ENCODE peak calls at places on chromosomes 5 and 9, in nine cellular contexts. V is thoracic aorta, D is K562, Q is right atrium auricular region, I is choroid plexus epithelial cell, U is sigmoid colon, P is neuronal stem cell, A is body of pancreas, Z is tibial artery. E is an unnamed sample.

GRCh38 chr5:137282216-137282615 is 216.9 kb downstream of the SPOCK1 start:
- DNase-seq in V (no peak), D (no peak), Q (no peak), I (peak), U (no peak), P (no peak), A (no peak), Z (no peak), E (no peak)

GRCh38 chr5:132266031-132266835 is 8.7 kb downstream of the PDLIM4 start:
- DNase-seq in V (no peak), D (no peak), Q (peak), I (no peak), U (no peak), P (no peak), A (no peak), Z (no peak), E (no peak)

GRCh38 chr9:93699650-93700049 is 123.3 kb downstream of the PHF2 start:
- DNase-seq in V (no peak), D (no peak), Q (no peak), I (no peak), U (no peak), P (no peak), A (no peak), Z (no peak), E (no peak)

GRCh38 chr5:123151227-123151951 is 62.3 kb downstream of the PRDM6 start:
- DNase-seq in V (no peak), D (no peak), Q (no peak), I (no peak), U (no peak), P (no peak), A (no peak), Z (no peak), E (no peak)

GRCh38 chr9:71858812-71859211 is 52.2 kb downstream of the ABHD17B start:
- DNase-seq in V (no peak), D (no peak), Q (no peak), I (peak), U (no peak), P (no peak), A (no peak), Z (no peak), E (no peak)

GRCh38 chr9:28999806-29000205 is 1426.5 kb upstream of the C9orf72 start:
- DNase-seq in V (no peak), D (no peak), Q (no peak), I (peak), U (no peak), P (no peak), A (no peak), Z (no peak), E (no peak)

GRCh38 chr9:6186691-6187090 is 28.9 kb upstream of the IL33 start:
- DNase-seq in V (no peak), D (no peak), Q (no peak), I (no peak), U (no peak), P (no peak), A (no peak), Z (no peak), E (no peak)

GRCh38 chr5:142621227-142621626 is 64.7 kb downstream of the FGF1 start:
- DNase-seq in V (no peak), D (no peak), Q (no peak), I (peak), U (no peak), P (no peak), A (no peak), Z (no peak), E (no peak)

GRCh38 chr5:78755822-78756429 is 107.4 kb upstream of the LHFPL2 start:
- DNase-seq in V (no peak), D (no peak), Q (no peak), I (no peak), U (no peak), P (no peak), A (no peak), Z (no peak), E (no peak)

GRCh38 chr5:129063483-129064136 is 30.9 kb upstream of the ISOC1 start:
- DNase-seq in V (no peak), D (no peak), Q (no peak), I (peak), U (no peak), P (no peak), A (no peak), Z (no peak), E (no peak)

GRCh38 chr5:77101298-77101697 is 14.2 kb upstream of the ZBED3 start:
- DNase-seq in V (no peak), D (no peak), Q (no peak), I (peak), U (no peak), P (no peak), A (no peak), Z (no peak), E (no peak)

GRCh38 chr9:88949425-88949824 is 41.8 kb upstream of the S1PR3 start:
- DNase-seq in V (no peak), D (peak), Q (no peak), I (peak), U (peak), P (no peak), A (peak), Z (no peak), E (no peak)

GRCh38 chr5:87116821-87117512 is 150.7 kb upstream of the RASA1 start:
- DNase-seq in V (no peak), D (no peak), Q (no peak), I (no peak), U (no peak), P (no peak), A (no peak), Z (no peak), E (no peak)

GRCh38 chr9:5529683-5530221 is 19.4 kb downstream of the PDCD1LG2 start:
- DNase-seq in V (no peak), D (no peak), Q (no peak), I (no peak), U (no peak), P (no peak), A (no peak), Z (no peak), E (no peak)

GRCh38 chr5:78235289-78235688 is 59.2 kb downstream of the AP3B1 start:
- DNase-seq in V (no peak), D (no peak), Q (no peak), I (peak), U (no peak), P (no peak), A (peak), Z (no peak), E (no peak)

GRCh38 chr9:17750285-17750684 is 171.4 kb downstream of the SH3GL2 start:
- DNase-seq in V (no peak), D (no peak), Q (no peak), I (no peak), U (no peak), P (no peak), A (no peak), Z (no peak), E (no peak)

GRCh38 chr5:173234129-173234793 is 745 bp downstream of the NKX2-5 start:
- DNase-seq in V (no peak), D (no peak), Q (no peak), I (no peak), U (no peak), P (no peak), A (no peak), Z (peak), E (no peak)

GRCh38 chr5:83145882-83146331 is 68.6 kb downstream of the XRCC4 start:
- DNase-seq in V (no peak), D (no peak), Q (no peak), I (peak), U (no peak), P (no peak), A (no peak), Z (no peak), E (no peak)

GRCh38 chr5:79229357-79230174 is 6.4 kb upstream of the JMY start:
- DNase-seq in V (no peak), D (no peak), Q (no peak), I (no peak), U (no peak), P (no peak), A (no peak), Z (no peak), E (no peak)

GRCh38 chr9:13358128-13358527 is 78.6 kb upstream of the MPDZ start:
- DNase-seq in V (no peak), D (no peak), Q (no peak), I (peak), U (no peak), P (no peak), A (no peak), Z (no peak), E (no peak)

GRCh38 chr9:72465602-72466001 is 55.8 kb upstream of the TMC1 start:
- DNase-seq in V (no peak), D (no peak), Q (no peak), I (peak), U (no peak), P (no peak), A (no peak), Z (no peak), E (no peak)

GRCh38 chr5:4083591-4084337 is 488.1 kb downstream of the IRX1 start:
- DNase-seq in V (no peak), D (no peak), Q (no peak), I (no peak), U (no peak), P (no peak), A (no peak), Z (no peak), E (no peak)

GRCh38 chr5:170681013-170681433 is 102.5 kb upstream of the GABRP start:
- DNase-seq in V (no peak), D (no peak), Q (no peak), I (peak), U (no peak), P (peak), A (peak), Z (no peak), E (no peak)

GRCh38 chr9:114385412-114386181 is 2.2 kb downstream of the AKNA start:
- DNase-seq in V (peak), D (no peak), Q (peak), I (peak), U (peak), P (no peak), A (peak), Z (peak), E (peak)

GRCh38 chr5:2817031-2817603 is 65.6 kb upstream of the IRX2 start:
- DNase-seq in V (no peak), D (no peak), Q (no peak), I (no peak), U (no peak), P (no peak), A (no peak), Z (no peak), E (no peak)

GRCh38 chr5:8491254-8491653 is 622.3 kb downstream of the MTRR start:
- DNase-seq in V (no peak), D (no peak), Q (no peak), I (peak), U (no peak), P (no peak), A (no peak), Z (no peak), E (no peak)

DNA sequence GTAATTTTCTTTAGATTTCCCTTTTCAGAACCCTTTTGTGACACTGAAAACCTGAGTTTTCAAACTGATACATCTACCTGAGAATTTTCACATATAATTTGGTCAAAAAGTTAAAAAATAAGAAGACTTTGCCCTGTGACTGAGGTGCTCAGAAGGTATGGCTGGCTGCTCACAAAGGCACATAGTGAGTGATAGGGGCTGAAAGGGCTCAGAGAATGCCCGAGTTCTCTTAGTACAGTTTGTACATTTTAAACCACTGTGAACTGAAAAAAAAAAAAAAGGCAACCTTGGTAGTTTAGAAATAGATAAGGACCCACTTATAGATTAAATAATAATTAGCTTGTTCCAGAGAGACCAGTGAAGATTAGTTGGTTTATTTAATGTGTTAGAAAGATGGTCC is 18.1 kb upstream of the PSAT1 start:
- DNase-seq in V (no peak), D (no peak), Q (no peak), I (no peak), U (no peak), P (no peak), A (peak), Z (no peak), E (no peak)
- H3K4me3 ChIP-seq in V (no peak), D (no peak), Q (no peak), I (no peak), U (no peak), P (no peak), A (no peak), Z (no peak), E (no peak)

GRCh38 chr5:74239268-74239667 is 401.3 kb downstream of the ENC1 start:
- DNase-seq in V (no peak), D (no peak), Q (no peak), I (no peak), U (no peak), P (no peak), A (no peak), Z (no peak), E (no peak)
- H3K4me3 ChIP-seq in V (no peak), D (no peak), Q (no peak), I (no peak), U (no peak), P (no peak), A (no peak), Z (no peak), E (no peak)

GRCh38 chr5:95859327-95860060 is 37.0 kb upstream of the GLRX start:
- DNase-seq in V (no peak), D (no peak), Q (no peak), I (no peak), U (no peak), P (no peak), A (no peak), Z (no peak), E (no peak)
- H3K4me3 ChIP-seq in V (peak), D (no peak), Q (no peak), I (no peak), U (no peak), P (no peak), A (no peak), Z (no peak), E (no peak)

GRCh38 chr9:136053757-136054142 is 41.3 kb downstream of the NACC2 start:
- DNase-seq in V (no peak), D (no peak), Q (no peak), I (no peak), U (peak), P (no peak), A (no peak), Z (no peak), E (no peak)

GRCh38 chr9:136051568-136052432 is 43.3 kb downstream of the NACC2 start:
- DNase-seq in V (peak), D (no peak), Q (peak), I (peak), U (peak), P (peak), A (peak), Z (peak), E (peak)

GRCh38 chr9:136054146-136054545 is 40.9 kb downstream of the NACC2 start:
- DNase-seq in V (no peak), D (no peak), Q (no peak), I (no peak), U (peak), P (no peak), A (no peak), Z (no peak), E (no peak)

GRCh38 chr9:136052433-136052880 is 42.6 kb downstream of the NACC2 start:
- DNase-seq in V (no peak), D (no peak), Q (no peak), I (no peak), U (peak), P (no peak), A (peak), Z (peak), E (no peak)

DNA sequence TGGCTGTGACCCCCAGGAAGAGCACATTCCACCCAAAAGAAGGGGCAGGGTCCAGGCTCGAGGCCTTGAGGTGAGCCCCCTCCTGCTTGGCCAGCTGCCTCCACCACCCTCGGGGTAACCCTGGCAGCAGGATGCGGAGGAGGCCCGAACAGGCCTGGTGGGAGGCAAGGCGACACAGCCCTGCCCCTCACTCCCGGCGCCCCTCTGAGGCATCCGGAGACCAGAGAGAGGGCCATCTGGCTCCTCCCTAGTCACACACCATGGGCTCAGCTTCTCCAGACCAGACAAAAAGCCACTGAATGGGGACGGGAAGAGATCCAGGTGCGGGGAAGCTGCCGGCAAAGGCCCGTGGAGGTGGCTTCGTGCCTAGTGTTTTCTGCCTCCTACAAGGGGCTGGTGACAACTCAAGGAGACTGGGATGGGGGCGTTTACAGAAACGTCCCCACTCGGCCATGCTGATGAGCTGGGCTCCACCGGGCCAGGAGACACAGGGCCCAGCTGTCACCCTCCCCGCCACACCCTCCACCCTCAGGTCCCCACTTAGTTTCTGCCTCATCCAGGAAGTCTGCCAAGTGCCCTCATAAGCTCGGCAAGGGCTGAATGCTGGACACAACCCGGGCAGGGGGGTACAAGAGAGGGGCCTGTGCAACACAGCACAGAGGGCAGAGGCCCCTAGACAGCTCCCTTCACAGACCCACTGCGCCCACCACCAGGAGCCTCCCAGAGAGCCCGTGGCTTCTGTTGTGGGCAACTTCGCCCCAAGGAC is 41.9 kb downstream of the NACC2 start:
- DNase-seq in V (no peak), D (no peak), Q (no peak), I (no peak), U (peak), P (no peak), A (no peak), Z (no peak), E (no peak)
- H3K4me3 ChIP-seq in V (peak), D (no peak), Q (peak), I (no peak), U (peak), P (peak), A (no peak), Z (peak), E (peak)

DNA sequence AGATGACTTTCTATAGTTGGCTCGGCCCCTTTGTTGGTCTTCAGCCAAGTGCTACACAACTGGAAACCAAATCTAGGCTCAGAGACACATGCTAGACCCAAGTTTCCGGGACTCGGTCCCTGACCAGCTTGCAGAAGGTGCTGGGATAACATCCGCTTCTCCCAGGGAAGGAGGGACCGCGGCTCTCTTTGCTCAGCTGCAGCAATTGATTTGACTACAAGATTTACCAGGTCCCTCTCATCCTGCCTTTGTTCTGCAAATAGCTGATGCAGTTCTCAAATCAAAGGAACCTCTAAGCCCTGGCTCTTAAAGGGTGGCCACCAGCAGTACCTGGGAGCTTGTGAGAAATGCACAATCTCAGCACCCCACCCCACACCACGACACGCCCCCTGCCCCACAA is 314.6 kb downstream of the MLLT3 start:
- DNase-seq in V (no peak), D (no peak), Q (no peak), I (peak), U (no peak), P (no peak), A (no peak), Z (no peak), E (no peak)
- H3K4me3 ChIP-seq in V (no peak), D (no peak), Q (no peak), I (peak), U (no peak), P (no peak), A (no peak), Z (no peak), E (no peak)

DNA sequence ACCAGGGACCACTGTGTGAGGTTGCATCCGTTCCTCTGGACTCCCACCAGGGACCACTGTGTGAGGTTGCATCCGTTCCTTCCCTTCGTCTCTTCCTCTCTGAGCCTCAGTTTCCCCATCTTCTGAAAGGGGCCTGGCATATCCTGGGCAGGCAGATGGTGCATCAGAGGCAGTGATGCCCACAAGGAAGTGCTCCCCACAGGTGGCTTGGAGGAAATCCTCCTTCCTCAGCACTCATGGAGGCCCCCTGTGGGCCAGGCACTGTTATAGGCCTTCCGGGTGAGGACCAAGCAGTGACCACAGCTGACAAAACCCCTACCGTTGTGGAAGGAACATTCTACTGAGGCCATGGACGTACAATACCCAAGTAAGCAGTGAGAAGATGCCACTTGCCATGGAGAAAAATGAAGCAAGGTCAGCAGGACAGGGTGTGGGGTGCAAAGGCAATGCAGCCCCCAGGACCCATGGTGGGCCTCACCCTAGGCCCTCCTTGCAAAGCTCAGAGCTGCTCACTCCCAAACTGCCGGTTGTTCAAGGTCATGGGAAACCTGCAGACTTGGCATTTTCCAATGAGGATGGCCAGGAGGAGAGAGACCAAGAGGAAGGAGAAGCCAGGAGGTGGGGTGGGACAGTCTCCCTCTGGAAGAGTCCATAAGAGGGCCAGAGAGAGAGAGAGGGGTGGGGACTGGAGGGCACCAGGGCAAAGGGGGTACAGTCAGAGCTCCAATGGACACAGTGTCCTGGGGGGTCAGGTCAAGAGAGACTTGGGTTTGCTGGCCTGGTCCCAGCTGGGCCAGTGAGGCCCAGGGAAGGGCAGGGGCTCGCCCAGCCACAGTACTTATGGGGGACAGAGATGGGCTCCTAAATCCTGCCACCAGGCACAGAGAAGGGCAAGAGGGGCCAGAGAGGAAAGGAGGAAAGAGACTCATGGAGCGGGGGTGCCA is 51.1 kb downstream of the C9orf50 start:
- DNase-seq in V (no peak), D (peak), Q (no peak), I (peak), U (no peak), P (no peak), A (peak), Z (no peak), E (no peak)
- H3K4me3 ChIP-seq in V (peak), D (no peak), Q (peak), I (no peak), U (peak), P (peak), A (no peak), Z (peak), E (peak)

GRCh38 chr5:154603485-154603884 is 125.5 kb upstream of the HAND1 start:
- DNase-seq in V (no peak), D (no peak), Q (no peak), I (no peak), U (no peak), P (no peak), A (no peak), Z (no peak), E (no peak)
- H3K4me3 ChIP-seq in V (no peak), D (no peak), Q (no peak), I (no peak), U (no peak), P (no peak), A (no peak), Z (no peak), E (no peak)

E was measured in tibial nerve.